ENCODE peak calls at places on chromosomes 13 and 19, in five cellular contexts. One of them, this sample, is unnamed.
A peak's percentile ranks its signal among the peaks of the same experiment; 100 is the strongest.

GRCh38 chr13:97100821-97101220 is 106.5 kb upstream of the OXGR1 start:
- DNase-seq in K562: no peak
- DNase-seq in HepG2: no peak
- DNase-seq in GM12878: no peak
- DNase-seq in H1: no peak
- DNase-seq in this sample: no peak

GRCh38 chr13:48585456-48585840 is 52.6 kb upstream of the RCBTB2 start:
- DNase-seq in K562: no peak
- DNase-seq in H1: no peak
- DNase-seq in HepG2: peak; percentile 43
- DNase-seq in GM12878: no peak
- DNase-seq in this sample: peak; percentile 12

GRCh38 chr19:30244533-30244932 is 127.7 kb upstream of the ZNF536 start:
- DNase-seq in H1: no peak
- DNase-seq in HepG2: no peak
- DNase-seq in K562: no peak
- DNase-seq in GM12878: no peak
- DNase-seq in this sample: no peak

GRCh38 chr13:25292301-25292700 is 5.0 kb upstream of the MTMR6 start:
- DNase-seq in K562: peak; percentile 31
- DNase-seq in GM12878: no peak
- DNase-seq in H1: no peak
- DNase-seq in HepG2: no peak
- DNase-seq in this sample: no peak

GRCh38 chr19:6739884-6740588 is 556 bp downstream of the TRIP10 start:
- DNase-seq in HepG2: no peak
- DNase-seq in GM12878: no peak
- DNase-seq in K562: peak; percentile 85
- DNase-seq in H1: no peak
- DNase-seq in this sample: no peak

GRCh38 chr19:33124207-33125098 is 7.5 kb upstream of the WDR88 start:
- DNase-seq in K562: peak; percentile 91
- DNase-seq in GM12878: no peak
- DNase-seq in HepG2: no peak
- DNase-seq in H1: no peak
- DNase-seq in this sample: no peak

GRCh38 chr19:7595466-7596133 is at the start of gene CAMSAP3:
- DNase-seq in HepG2: peak; percentile 64
- DNase-seq in K562: peak; percentile 54
- DNase-seq in GM12878: no peak
- DNase-seq in H1: peak; percentile 31
- DNase-seq in this sample: no peak

GRCh38 chr19:2054763-2055162 is 3.7 kb upstream of the MKNK2 start:
- DNase-seq in HepG2: no peak
- DNase-seq in K562: no peak
- DNase-seq in GM12878: no peak
- DNase-seq in H1: no peak
- DNase-seq in this sample: no peak

GRCh38 chr19:19475845-19476828 is 39.2 kb downstream of the TSSK6 start:
- DNase-seq in GM12878: no peak
- DNase-seq in HepG2: peak; percentile 16
- DNase-seq in H1: no peak
- DNase-seq in K562: peak; percentile 48
- DNase-seq in this sample: no peak

GRCh38 chr19:56841194-56841546 is 644 bp upstream of the PEG3 start:
- DNase-seq in HepG2: peak; percentile 38
- DNase-seq in K562: no peak
- DNase-seq in H1: no peak
- DNase-seq in GM12878: no peak
- DNase-seq in this sample: no peak

GRCh38 chr19:10819124-10820060 is 16.6 kb downstream of the TMED1 start:
- DNase-seq in H1: no peak
- DNase-seq in HepG2: no peak
- DNase-seq in K562: no peak
- DNase-seq in GM12878: no peak
- DNase-seq in this sample: no peak

GRCh38 chr19:10820173-10820572 is 15.8 kb downstream of the TMED1 start:
- DNase-seq in HepG2: no peak
- DNase-seq in H1: no peak
- DNase-seq in GM12878: no peak
- DNase-seq in K562: peak; percentile 51
- DNase-seq in this sample: no peak

GRCh38 chr19:10817291-10818038 is 18.5 kb downstream of the TMED1 start:
- DNase-seq in HepG2: no peak
- DNase-seq in GM12878: no peak
- DNase-seq in K562: no peak
- DNase-seq in H1: no peak
- DNase-seq in this sample: no peak

GRCh38 chr19:10816691-10817090 is 19.3 kb downstream of the TMED1 start:
- DNase-seq in HepG2: no peak
- DNase-seq in GM12878: no peak
- DNase-seq in H1: no peak
- DNase-seq in K562: no peak
- DNase-seq in this sample: no peak

GRCh38 chr19:10818306-10819123 is 17.5 kb downstream of the TMED1 start:
- DNase-seq in HepG2: no peak
- DNase-seq in GM12878: no peak
- DNase-seq in H1: no peak
- DNase-seq in K562: no peak
- DNase-seq in this sample: no peak
- TF ChIP-seq ATF3 in HepG2: no peak
- TF ChIP-seq ATF3 in GM12878: no peak
- TF ChIP-seq ATF3 in H1: no peak
- TF ChIP-seq ATF3 in K562: no peak
- TF ChIP-seq ATF3 in this sample: no peak

GRCh38 chr19:46922465-46922864 is 61.7 kb downstream of the ARHGAP35 start:
- DNase-seq in K562: no peak
- DNase-seq in HepG2: no peak
- DNase-seq in GM12878: no peak
- DNase-seq in H1: no peak
- DNase-seq in this sample: no peak

GRCh38 chr19:46916971-46917370 is 56.2 kb downstream of the ARHGAP35 start:
- DNase-seq in HepG2: no peak
- DNase-seq in K562: no peak
- DNase-seq in H1: no peak
- DNase-seq in GM12878: peak; percentile 24
- DNase-seq in this sample: no peak

GRCh38 chr19:46915386-46915785 is 54.6 kb downstream of the ARHGAP35 start:
- DNase-seq in GM12878: no peak
- DNase-seq in K562: no peak
- DNase-seq in H1: no peak
- DNase-seq in HepG2: peak; percentile 53
- DNase-seq in this sample: no peak

GRCh38 chr19:46920341-46920740 is 59.5 kb downstream of the ARHGAP35 start:
- DNase-seq in K562: no peak
- DNase-seq in H1: no peak
- DNase-seq in HepG2: no peak
- DNase-seq in GM12878: no peak
- DNase-seq in this sample: no peak

GRCh38 chr19:46919324-46919723 is 58.5 kb downstream of the ARHGAP35 start:
- DNase-seq in H1: no peak
- DNase-seq in K562: no peak
- DNase-seq in HepG2: no peak
- DNase-seq in GM12878: no peak
- DNase-seq in this sample: no peak
- H3K9ac ChIP-seq in H1: no peak overlapping the region
- H3K9ac ChIP-seq in K562: no peak overlapping the region
- H3K9ac ChIP-seq in HepG2: no peak overlapping the region
- H3K9ac ChIP-seq in GM12878: no peak overlapping the region
- H3K9ac ChIP-seq in this sample: no peak overlapping the region

GRCh38 chr19:37012093-37012745 is 66.0 kb upstream of the ZNF420 start:
- DNase-seq in K562: peak; percentile 6
- DNase-seq in H1: no peak
- DNase-seq in HepG2: no peak
- DNase-seq in GM12878: no peak
- DNase-seq in this sample: no peak
- TF ChIP-seq ATF3 in K562: no peak
- TF ChIP-seq ATF3 in H1: no peak
- TF ChIP-seq ATF3 in HepG2: no peak
- TF ChIP-seq ATF3 in GM12878: no peak
- TF ChIP-seq ATF3 in this sample: no peak

DNA sequence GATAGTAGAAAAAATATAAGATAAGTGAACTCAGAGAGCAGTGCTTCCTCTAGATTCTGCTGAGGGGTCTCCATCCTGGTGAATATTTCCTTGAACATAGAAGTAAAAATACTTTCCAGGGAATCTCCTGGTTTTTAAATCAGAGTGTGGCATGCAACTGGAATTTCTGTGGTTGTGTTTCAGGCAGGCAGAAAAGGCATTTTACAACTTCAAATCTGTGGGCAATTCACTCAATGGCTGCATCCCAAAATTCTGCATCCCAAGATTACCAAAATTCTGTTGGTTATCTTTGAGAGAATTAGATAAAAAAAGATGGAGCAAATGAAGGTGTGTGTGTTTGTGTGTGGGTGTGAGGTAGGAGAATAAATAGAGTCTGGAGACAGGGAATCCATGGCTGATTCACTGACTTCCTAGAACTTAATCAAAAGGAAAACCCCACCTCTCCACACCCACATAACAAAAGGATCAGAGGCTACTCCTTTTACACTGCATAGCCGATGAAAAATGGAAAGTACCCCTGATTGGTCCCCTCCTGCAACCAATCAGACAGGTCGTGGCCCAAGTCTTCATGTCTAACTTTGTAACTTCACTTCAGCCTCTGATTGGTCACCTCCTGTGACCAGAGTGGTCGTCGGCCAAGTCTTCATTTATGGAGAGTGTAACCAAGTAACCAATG is 112.9 kb downstream of the DLEU7 start:
- DNase-seq in H1: no peak
- DNase-seq in HepG2: no peak
- DNase-seq in GM12878: no peak
- DNase-seq in K562: no peak
- DNase-seq in this sample: no peak
- H3K9ac ChIP-seq in H1: no peak overlapping the region
- H3K9ac ChIP-seq in HepG2: no peak overlapping the region
- H3K9ac ChIP-seq in GM12878: no peak overlapping the region
- H3K9ac ChIP-seq in K562: no peak overlapping the region
- H3K9ac ChIP-seq in this sample: no peak overlapping the region

GRCh38 chr13:43196750-43197149 is 173.4 kb downstream of the DNAJC15 start:
- DNase-seq in K562: no peak
- DNase-seq in H1: no peak
- DNase-seq in GM12878: no peak
- DNase-seq in HepG2: no peak
- DNase-seq in this sample: no peak

GRCh38 chr13:43195112-43195511 is 171.7 kb downstream of the DNAJC15 start:
- DNase-seq in H1: no peak
- DNase-seq in GM12878: no peak
- DNase-seq in K562: no peak
- DNase-seq in HepG2: no peak
- DNase-seq in this sample: no peak

GRCh38 chr13:43193789-43194188 is 170.4 kb downstream of the DNAJC15 start:
- DNase-seq in H1: no peak
- DNase-seq in GM12878: no peak
- DNase-seq in K562: no peak
- DNase-seq in HepG2: no peak
- DNase-seq in this sample: no peak

GRCh38 chr13:43195551-43195950 is 172.2 kb downstream of the DNAJC15 start:
- DNase-seq in K562: no peak
- DNase-seq in GM12878: no peak
- DNase-seq in HepG2: no peak
- DNase-seq in H1: no peak
- DNase-seq in this sample: no peak

DNA sequence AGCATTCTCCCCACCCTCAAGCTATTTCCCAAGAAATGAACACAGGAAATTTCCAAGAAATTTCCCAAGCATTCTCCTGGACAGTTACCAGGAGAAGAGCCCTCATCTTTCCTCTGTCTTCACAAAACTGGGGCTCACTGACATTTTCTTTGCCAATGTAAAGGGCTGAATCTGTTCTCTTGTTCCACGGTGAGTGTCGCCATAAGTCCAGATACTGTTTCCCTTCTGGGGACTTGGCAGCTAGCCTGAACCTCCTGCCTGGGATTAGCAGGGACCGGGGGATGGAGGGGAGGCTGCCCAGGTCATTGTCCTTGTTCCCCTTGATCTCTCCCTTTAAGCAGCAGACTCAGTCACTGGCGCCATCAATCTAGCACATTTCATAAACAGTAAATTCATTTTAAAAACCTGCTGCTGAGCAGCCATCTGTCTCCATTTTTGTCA is 172.8 kb downstream of the DNAJC15 start:
- DNase-seq in K562: no peak
- DNase-seq in GM12878: no peak
- DNase-seq in HepG2: no peak
- DNase-seq in H1: no peak
- DNase-seq in this sample: no peak
- TF ChIP-seq ATF3 in K562: no peak
- TF ChIP-seq ATF3 in GM12878: no peak
- TF ChIP-seq ATF3 in HepG2: no peak
- TF ChIP-seq ATF3 in H1: no peak
- TF ChIP-seq ATF3 in this sample: no peak

GRCh38 chr19:44750713-44751112 is 2.2 kb downstream of the BCL3 start:
- DNase-seq in GM12878: no peak
- DNase-seq in H1: no peak
- DNase-seq in HepG2: no peak
- DNase-seq in K562: no peak
- DNase-seq in this sample: no peak
- H3K9ac ChIP-seq in GM12878: peak overlapping the region; percentile 58
- H3K9ac ChIP-seq in H1: no peak overlapping the region
- H3K9ac ChIP-seq in HepG2: no peak overlapping the region
- H3K9ac ChIP-seq in K562: no peak overlapping the region
- H3K9ac ChIP-seq in this sample: no peak overlapping the region

GRCh38 chr13:95075506-95075905 is 225.7 kb downstream of the ABCC4 start:
- DNase-seq in K562: no peak
- DNase-seq in HepG2: no peak
- DNase-seq in GM12878: no peak
- DNase-seq in H1: no peak
- DNase-seq in this sample: no peak
- TF ChIP-seq ATF3 in K562: no peak
- TF ChIP-seq ATF3 in HepG2: no peak
- TF ChIP-seq ATF3 in GM12878: no peak
- TF ChIP-seq ATF3 in H1: no peak
- TF ChIP-seq ATF3 in this sample: no peak

GRCh38 chr19:10096615-10096963 is 5.9 kb downstream of the ANGPTL6 start:
- DNase-seq in H1: no peak
- DNase-seq in K562: peak; percentile 44
- DNase-seq in GM12878: no peak
- DNase-seq in HepG2: no peak
- DNase-seq in this sample: no peak

GRCh38 chr19:10092648-10093294 is 6.7 kb downstream of the SHFL start:
- DNase-seq in HepG2: no peak
- DNase-seq in K562: no peak
- DNase-seq in H1: no peak
- DNase-seq in GM12878: no peak
- DNase-seq in this sample: no peak

GRCh38 chr19:10095622-10095947 is 6.9 kb downstream of the ANGPTL6 start:
- DNase-seq in K562: no peak
- DNase-seq in HepG2: no peak
- DNase-seq in H1: no peak
- DNase-seq in GM12878: no peak
- DNase-seq in this sample: no peak

GRCh38 chr19:10093295-10094186 is 7.4 kb downstream of the SHFL start:
- DNase-seq in K562: peak; percentile 27
- DNase-seq in H1: no peak
- DNase-seq in GM12878: no peak
- DNase-seq in HepG2: no peak
- DNase-seq in this sample: no peak

GRCh38 chr19:10095948-10096614 is 6.4 kb downstream of the ANGPTL6 start:
- DNase-seq in K562: peak; percentile 94
- DNase-seq in HepG2: no peak
- DNase-seq in H1: peak; percentile 79
- DNase-seq in GM12878: no peak
- DNase-seq in this sample: peak; percentile 75
- H3K9ac ChIP-seq in K562: peak overlapping the region; percentile 96
- H3K9ac ChIP-seq in HepG2: no peak overlapping the region
- H3K9ac ChIP-seq in H1: peak overlapping the region; percentile 70
- H3K9ac ChIP-seq in GM12878: peak overlapping the region; percentile 65
- H3K9ac ChIP-seq in this sample: peak overlapping the region; percentile 54

GRCh38 chr13:31036717-31037116 is 104.3 kb downstream of the TEX26 start:
- DNase-seq in GM12878: no peak
- DNase-seq in K562: no peak
- DNase-seq in HepG2: no peak
- DNase-seq in H1: no peak
- DNase-seq in this sample: no peak
- TF ChIP-seq ATF3 in GM12878: no peak
- TF ChIP-seq ATF3 in K562: no peak
- TF ChIP-seq ATF3 in HepG2: no peak
- TF ChIP-seq ATF3 in H1: no peak
- TF ChIP-seq ATF3 in this sample: no peak